ENCODE peak calls at places on chromosomes 1 and 21, in ten cellular contexts. One of them, this sample, is unnamed.
A peak's percentile ranks its signal among the peaks of the same experiment; 100 is the strongest.

GRCh38 chr21:43270800-43271261 is 102.0 kb downstream of the CRYAA start:
- DNase-seq in GM19239: no peak
- DNase-seq in neural progenitor cell: no peak
- DNase-seq in stimulated activated CD4-positive, alpha-beta T cell treated with anti-CD3 and anti-CD28 coated beads, Interleukin-12 subunit alpha, Interleukin-12 subunit beta, amount 100 ng/mL, for 48 hours: no peak
- DNase-seq in NB4: no peak
- DNase-seq in C1 segment of cervical spinal cord: no peak
- DNase-seq in fibroblast of lung: no peak
- DNase-seq in stimulated activated naive CD4-positive, alpha-beta T cell: no peak
- DNase-seq in T follicular helper cell: no peak
- DNase-seq in EH: no peak
- DNase-seq in this sample: no peak

GRCh38 chr1:37901191-37901892 is 42.0 kb upstream of the MTF1 start:
- DNase-seq in GM19239: peak; percentile 48
- DNase-seq in neural progenitor cell: no peak
- DNase-seq in stimulated activated CD4-positive, alpha-beta T cell treated with anti-CD3 and anti-CD28 coated beads, Interleukin-12 subunit alpha, Interleukin-12 subunit beta, amount 100 ng/mL, for 48 hours: no peak
- DNase-seq in NB4: peak; percentile 24
- DNase-seq in C1 segment of cervical spinal cord: no peak
- DNase-seq in fibroblast of lung: no peak
- DNase-seq in stimulated activated naive CD4-positive, alpha-beta T cell: no peak
- DNase-seq in T follicular helper cell: no peak
- DNase-seq in EH: no peak
- DNase-seq in this sample: no peak

GRCh38 chr1:231694081-231694443 is 67.5 kb downstream of the DISC1 start:
- DNase-seq in GM19239: no peak
- DNase-seq in neural progenitor cell: no peak
- DNase-seq in stimulated activated CD4-positive, alpha-beta T cell treated with anti-CD3 and anti-CD28 coated beads, Interleukin-12 subunit alpha, Interleukin-12 subunit beta, amount 100 ng/mL, for 48 hours: no peak
- DNase-seq in NB4: no peak
- DNase-seq in C1 segment of cervical spinal cord: no peak
- DNase-seq in fibroblast of lung: peak; percentile 26
- DNase-seq in stimulated activated naive CD4-positive, alpha-beta T cell: no peak
- DNase-seq in T follicular helper cell: no peak
- DNase-seq in EH: no peak
- DNase-seq in this sample: no peak

GRCh38 chr1:166379447-166379846 is 212.6 kb upstream of the FAM78B start:
- DNase-seq in GM19239: no peak
- DNase-seq in neural progenitor cell: no peak
- DNase-seq in stimulated activated CD4-positive, alpha-beta T cell treated with anti-CD3 and anti-CD28 coated beads, Interleukin-12 subunit alpha, Interleukin-12 subunit beta, amount 100 ng/mL, for 48 hours: no peak
- DNase-seq in NB4: no peak
- DNase-seq in C1 segment of cervical spinal cord: no peak
- DNase-seq in fibroblast of lung: no peak
- DNase-seq in stimulated activated naive CD4-positive, alpha-beta T cell: no peak
- DNase-seq in T follicular helper cell: no peak
- DNase-seq in EH: no peak
- DNase-seq in this sample: no peak

GRCh38 chr1:201025571-201026002 is 2.1 kb upstream of the KIF21B start:
- DNase-seq in GM19239: peak; percentile 44
- DNase-seq in neural progenitor cell: peak; percentile 56
- DNase-seq in stimulated activated CD4-positive, alpha-beta T cell treated with anti-CD3 and anti-CD28 coated beads, Interleukin-12 subunit alpha, Interleukin-12 subunit beta, amount 100 ng/mL, for 48 hours: no peak
- DNase-seq in NB4: peak; percentile 75
- DNase-seq in C1 segment of cervical spinal cord: no peak
- DNase-seq in fibroblast of lung: peak; percentile 17
- DNase-seq in stimulated activated naive CD4-positive, alpha-beta T cell: no peak
- DNase-seq in T follicular helper cell: no peak
- DNase-seq in EH: peak; percentile 88
- DNase-seq in this sample: no peak

GRCh38 chr1:151615711-151616504 is 4.1 kb downstream of the SNX27 start:
- DNase-seq in GM19239: no peak
- DNase-seq in neural progenitor cell: no peak
- DNase-seq in stimulated activated CD4-positive, alpha-beta T cell treated with anti-CD3 and anti-CD28 coated beads, Interleukin-12 subunit alpha, Interleukin-12 subunit beta, amount 100 ng/mL, for 48 hours: no peak
- DNase-seq in NB4: no peak
- DNase-seq in C1 segment of cervical spinal cord: no peak
- DNase-seq in fibroblast of lung: no peak
- DNase-seq in stimulated activated naive CD4-positive, alpha-beta T cell: no peak
- DNase-seq in T follicular helper cell: no peak
- DNase-seq in EH: no peak
- DNase-seq in this sample: no peak

GRCh38 chr1:182143825-182144661 is 82.5 kb upstream of the ZNF648 start:
- DNase-seq in GM19239: no peak
- DNase-seq in neural progenitor cell: peak; percentile 63
- DNase-seq in stimulated activated CD4-positive, alpha-beta T cell treated with anti-CD3 and anti-CD28 coated beads, Interleukin-12 subunit alpha, Interleukin-12 subunit beta, amount 100 ng/mL, for 48 hours: no peak
- DNase-seq in NB4: peak; percentile 94
- DNase-seq in C1 segment of cervical spinal cord: peak; percentile 72
- DNase-seq in fibroblast of lung: peak; percentile 90
- DNase-seq in stimulated activated naive CD4-positive, alpha-beta T cell: no peak
- DNase-seq in T follicular helper cell: no peak
- DNase-seq in EH: peak; percentile 80
- DNase-seq in this sample: no peak

GRCh38 chr1:168610111-168610510 is 33.7 kb downstream of the XCL1 start:
- DNase-seq in GM19239: no peak
- DNase-seq in neural progenitor cell: peak; percentile 8
- DNase-seq in stimulated activated CD4-positive, alpha-beta T cell treated with anti-CD3 and anti-CD28 coated beads, Interleukin-12 subunit alpha, Interleukin-12 subunit beta, amount 100 ng/mL, for 48 hours: no peak
- DNase-seq in NB4: no peak
- DNase-seq in C1 segment of cervical spinal cord: no peak
- DNase-seq in fibroblast of lung: no peak
- DNase-seq in stimulated activated naive CD4-positive, alpha-beta T cell: no peak
- DNase-seq in T follicular helper cell: no peak
- DNase-seq in EH: no peak
- DNase-seq in this sample: no peak

GRCh38 chr1:119080586-119080985 is 59.9 kb downstream of the WARS2 start:
- DNase-seq in GM19239: no peak
- DNase-seq in neural progenitor cell: peak; percentile 32
- DNase-seq in stimulated activated CD4-positive, alpha-beta T cell treated with anti-CD3 and anti-CD28 coated beads, Interleukin-12 subunit alpha, Interleukin-12 subunit beta, amount 100 ng/mL, for 48 hours: no peak
- DNase-seq in NB4: no peak
- DNase-seq in C1 segment of cervical spinal cord: no peak
- DNase-seq in fibroblast of lung: peak; percentile 87
- DNase-seq in stimulated activated naive CD4-positive, alpha-beta T cell: no peak
- DNase-seq in T follicular helper cell: no peak
- DNase-seq in EH: peak; percentile 93
- DNase-seq in this sample: no peak

GRCh38 chr1:183734600-183735036 is 70.3 kb upstream of the RGL1 start:
- DNase-seq in GM19239: no peak
- DNase-seq in neural progenitor cell: peak; percentile 54
- DNase-seq in stimulated activated CD4-positive, alpha-beta T cell treated with anti-CD3 and anti-CD28 coated beads, Interleukin-12 subunit alpha, Interleukin-12 subunit beta, amount 100 ng/mL, for 48 hours: no peak
- DNase-seq in NB4: no peak
- DNase-seq in C1 segment of cervical spinal cord: peak; percentile 12
- DNase-seq in fibroblast of lung: peak; percentile 72
- DNase-seq in stimulated activated naive CD4-positive, alpha-beta T cell: no peak
- DNase-seq in T follicular helper cell: no peak
- DNase-seq in EH: peak; percentile 61
- DNase-seq in this sample: no peak

GRCh38 chr1:82227696-82228095 is 427.0 kb downstream of the ADGRL2 start:
- DNase-seq in GM19239: no peak
- DNase-seq in neural progenitor cell: no peak
- DNase-seq in stimulated activated CD4-positive, alpha-beta T cell treated with anti-CD3 and anti-CD28 coated beads, Interleukin-12 subunit alpha, Interleukin-12 subunit beta, amount 100 ng/mL, for 48 hours: no peak
- DNase-seq in NB4: peak; percentile 11
- DNase-seq in C1 segment of cervical spinal cord: no peak
- DNase-seq in fibroblast of lung: peak; percentile 72
- DNase-seq in stimulated activated naive CD4-positive, alpha-beta T cell: no peak
- DNase-seq in T follicular helper cell: no peak
- DNase-seq in EH: no peak
- DNase-seq in this sample: no peak

GRCh38 chr1:24155011-24155782 is 12.3 kb upstream of the IL22RA1 start:
- DNase-seq in GM19239: no peak
- DNase-seq in neural progenitor cell: peak; percentile 33
- DNase-seq in stimulated activated CD4-positive, alpha-beta T cell treated with anti-CD3 and anti-CD28 coated beads, Interleukin-12 subunit alpha, Interleukin-12 subunit beta, amount 100 ng/mL, for 48 hours: no peak
- DNase-seq in NB4: peak; percentile 19
- DNase-seq in C1 segment of cervical spinal cord: no peak
- DNase-seq in fibroblast of lung: no peak
- DNase-seq in stimulated activated naive CD4-positive, alpha-beta T cell: no peak
- DNase-seq in T follicular helper cell: no peak
- DNase-seq in EH: no peak
- DNase-seq in this sample: no peak

GRCh38 chr1:209672705-209673630 is 2.2 kb upstream of the G0S2 start:
- DNase-seq in GM19239: peak; percentile 46
- DNase-seq in neural progenitor cell: no peak
- DNase-seq in stimulated activated CD4-positive, alpha-beta T cell treated with anti-CD3 and anti-CD28 coated beads, Interleukin-12 subunit alpha, Interleukin-12 subunit beta, amount 100 ng/mL, for 48 hours: peak; percentile 32
- DNase-seq in NB4: peak; percentile 63
- DNase-seq in C1 segment of cervical spinal cord: no peak
- DNase-seq in fibroblast of lung: peak; percentile 54
- DNase-seq in stimulated activated naive CD4-positive, alpha-beta T cell: no peak
- DNase-seq in T follicular helper cell: no peak
- DNase-seq in EH: no peak
- DNase-seq in this sample: no peak

GRCh38 chr1:108829498-108829916 is 27.4 kb downstream of the AKNAD1 start:
- DNase-seq in GM19239: no peak
- DNase-seq in neural progenitor cell: no peak
- DNase-seq in stimulated activated CD4-positive, alpha-beta T cell treated with anti-CD3 and anti-CD28 coated beads, Interleukin-12 subunit alpha, Interleukin-12 subunit beta, amount 100 ng/mL, for 48 hours: no peak
- DNase-seq in NB4: no peak
- DNase-seq in C1 segment of cervical spinal cord: no peak
- DNase-seq in fibroblast of lung: peak; percentile 71
- DNase-seq in stimulated activated naive CD4-positive, alpha-beta T cell: no peak
- DNase-seq in T follicular helper cell: no peak
- DNase-seq in EH: peak; percentile 73
- DNase-seq in this sample: no peak

GRCh38 chr1:17653728-17654351 is 101.3 kb upstream of the ACTL8 start:
- DNase-seq in GM19239: peak; percentile 44
- DNase-seq in neural progenitor cell: peak; percentile 79
- DNase-seq in stimulated activated CD4-positive, alpha-beta T cell treated with anti-CD3 and anti-CD28 coated beads, Interleukin-12 subunit alpha, Interleukin-12 subunit beta, amount 100 ng/mL, for 48 hours: peak; percentile 14
- DNase-seq in NB4: peak; percentile 47
- DNase-seq in C1 segment of cervical spinal cord: no peak
- DNase-seq in fibroblast of lung: peak; percentile 50
- DNase-seq in stimulated activated naive CD4-positive, alpha-beta T cell: peak; percentile 21
- DNase-seq in T follicular helper cell: no peak
- DNase-seq in EH: peak; percentile 55
- DNase-seq in this sample: no peak